ENCODE peak calls at places on chromosomes 7 and 10, in seven cellular contexts. One of them, this sample, is unnamed.

GRCh38 chr7:151873402-151873965 is 3.4 kb downstream of the PRKAG2 start:
- DNase-seq in pons: no peak
- DNase-seq in C1 segment of cervical spinal cord: no peak
- DNase-seq in anterior cingulate cortex: no peak
- DNase-seq in stimulated activated CD8-positive, alpha-beta memory T cell treated with anti-CD3 and anti-CD28 coated beads, Interleukin-15, amount 100 ng/mL, for 24 hours: no peak
- DNase-seq in left colon: no peak
- DNase-seq in MV-4-11: no peak
- DNase-seq in this sample: no peak

GRCh38 chr10:60760711-60761210 is 17.5 kb upstream of the CDK1 start:
- DNase-seq in left colon: no peak
- DNase-seq in C1 segment of cervical spinal cord: no peak
- DNase-seq in pons: no peak
- DNase-seq in MV-4-11: no peak
- DNase-seq in anterior cingulate cortex: no peak
- DNase-seq in stimulated activated CD8-positive, alpha-beta memory T cell treated with anti-CD3 and anti-CD28 coated beads, Interleukin-15, amount 100 ng/mL, for 24 hours: no peak
- DNase-seq in this sample: no peak

GRCh38 chr7:2494191-2495130 is 18.3 kb upstream of the GRIFIN start:
- DNase-seq in MV-4-11: no peak
- DNase-seq in stimulated activated CD8-positive, alpha-beta memory T cell treated with anti-CD3 and anti-CD28 coated beads, Interleukin-15, amount 100 ng/mL, for 24 hours: no peak
- DNase-seq in pons: no peak
- DNase-seq in C1 segment of cervical spinal cord: no peak
- DNase-seq in anterior cingulate cortex: no peak
- DNase-seq in left colon: no peak
- DNase-seq in this sample: no peak

GRCh38 chr7:132326878-132327589 is 249.2 kb downstream of the PLXNA4 start:
- DNase-seq in MV-4-11: no peak
- DNase-seq in C1 segment of cervical spinal cord: no peak
- DNase-seq in anterior cingulate cortex: no peak
- DNase-seq in left colon: no peak
- DNase-seq in pons: no peak
- DNase-seq in stimulated activated CD8-positive, alpha-beta memory T cell treated with anti-CD3 and anti-CD28 coated beads, Interleukin-15, amount 100 ng/mL, for 24 hours: no peak
- DNase-seq in this sample: no peak

GRCh38 chr10:42985436-42986316 is 91.2 kb upstream of the RET start:
- DNase-seq in C1 segment of cervical spinal cord: no peak
- DNase-seq in stimulated activated CD8-positive, alpha-beta memory T cell treated with anti-CD3 and anti-CD28 coated beads, Interleukin-15, amount 100 ng/mL, for 24 hours: no peak
- DNase-seq in pons: no peak
- DNase-seq in left colon: peak
- DNase-seq in anterior cingulate cortex: no peak
- DNase-seq in MV-4-11: no peak
- DNase-seq in this sample: no peak

GRCh38 chr7:128459394-128459878 is 3.8 kb downstream of the HILPDA start:
- DNase-seq in MV-4-11: peak
- DNase-seq in anterior cingulate cortex: peak
- DNase-seq in pons: peak
- DNase-seq in stimulated activated CD8-positive, alpha-beta memory T cell treated with anti-CD3 and anti-CD28 coated beads, Interleukin-15, amount 100 ng/mL, for 24 hours: no peak
- DNase-seq in C1 segment of cervical spinal cord: peak
- DNase-seq in left colon: peak
- DNase-seq in this sample: peak

GRCh38 chr7:64879097-64879730 is 23.9 kb upstream of the ZNF273 start:
- DNase-seq in anterior cingulate cortex: no peak
- DNase-seq in MV-4-11: peak
- DNase-seq in stimulated activated CD8-positive, alpha-beta memory T cell treated with anti-CD3 and anti-CD28 coated beads, Interleukin-15, amount 100 ng/mL, for 24 hours: no peak
- DNase-seq in C1 segment of cervical spinal cord: no peak
- DNase-seq in left colon: no peak
- DNase-seq in pons: no peak
- DNase-seq in this sample: no peak

GRCh38 chr10:1650542-1651279 is 86.6 kb downstream of the ADARB2 start:
- DNase-seq in anterior cingulate cortex: no peak
- DNase-seq in C1 segment of cervical spinal cord: no peak
- DNase-seq in left colon: peak
- DNase-seq in stimulated activated CD8-positive, alpha-beta memory T cell treated with anti-CD3 and anti-CD28 coated beads, Interleukin-15, amount 100 ng/mL, for 24 hours: no peak
- DNase-seq in pons: no peak
- DNase-seq in MV-4-11: no peak
- DNase-seq in this sample: no peak

GRCh38 chr7:149823191-149823630 is 15.0 kb upstream of the ZNF862 start:
- DNase-seq in left colon: no peak
- DNase-seq in anterior cingulate cortex: no peak
- DNase-seq in pons: no peak
- DNase-seq in stimulated activated CD8-positive, alpha-beta memory T cell treated with anti-CD3 and anti-CD28 coated beads, Interleukin-15, amount 100 ng/mL, for 24 hours: no peak
- DNase-seq in C1 segment of cervical spinal cord: no peak
- DNase-seq in MV-4-11: no peak
- DNase-seq in this sample: no peak

GRCh38 chr7:81211617-81212016 is 292.8 kb upstream of the SEMA3C start:
- DNase-seq in MV-4-11: no peak
- DNase-seq in pons: no peak
- DNase-seq in C1 segment of cervical spinal cord: no peak
- DNase-seq in anterior cingulate cortex: no peak
- DNase-seq in stimulated activated CD8-positive, alpha-beta memory T cell treated with anti-CD3 and anti-CD28 coated beads, Interleukin-15, amount 100 ng/mL, for 24 hours: no peak
- DNase-seq in left colon: no peak
- DNase-seq in this sample: no peak

GRCh38 chr10:35447693-35448407 is 111.5 kb downstream of the CCNY start:
- DNase-seq in MV-4-11: no peak
- DNase-seq in anterior cingulate cortex: no peak
- DNase-seq in pons: no peak
- DNase-seq in C1 segment of cervical spinal cord: no peak
- DNase-seq in left colon: no peak
- DNase-seq in stimulated activated CD8-positive, alpha-beta memory T cell treated with anti-CD3 and anti-CD28 coated beads, Interleukin-15, amount 100 ng/mL, for 24 hours: no peak
- DNase-seq in this sample: no peak

GRCh38 chr10:46325021-46325420 is 38.2 kb downstream of the ANTXRL start:
- DNase-seq in anterior cingulate cortex: no peak
- DNase-seq in stimulated activated CD8-positive, alpha-beta memory T cell treated with anti-CD3 and anti-CD28 coated beads, Interleukin-15, amount 100 ng/mL, for 24 hours: no peak
- DNase-seq in left colon: no peak
- DNase-seq in C1 segment of cervical spinal cord: no peak
- DNase-seq in MV-4-11: no peak
- DNase-seq in pons: peak
- DNase-seq in this sample: no peak

GRCh38 chr7:157271315-157271990 is 65.4 kb upstream of the DNAJB6 start:
- DNase-seq in left colon: no peak
- DNase-seq in anterior cingulate cortex: no peak
- DNase-seq in C1 segment of cervical spinal cord: no peak
- DNase-seq in pons: no peak
- DNase-seq in MV-4-11: no peak
- DNase-seq in stimulated activated CD8-positive, alpha-beta memory T cell treated with anti-CD3 and anti-CD28 coated beads, Interleukin-15, amount 100 ng/mL, for 24 hours: no peak
- DNase-seq in this sample: no peak

GRCh38 chr7:155725073-155725346 is 80.5 kb downstream of the RBM33 start:
- DNase-seq in anterior cingulate cortex: no peak
- DNase-seq in left colon: no peak
- DNase-seq in stimulated activated CD8-positive, alpha-beta memory T cell treated with anti-CD3 and anti-CD28 coated beads, Interleukin-15, amount 100 ng/mL, for 24 hours: no peak
- DNase-seq in MV-4-11: peak
- DNase-seq in C1 segment of cervical spinal cord: no peak
- DNase-seq in pons: no peak
- DNase-seq in this sample: no peak

This sample was measured in AML-193.